ENCODE peak calls at places on chromosomes 6 and 20, in nine cellular contexts. V, M, P, O, W, R, G, H and A are unnamed samples. For H3K27me3 and H3K4me1, the result is how much of the 10 kb centered on the place peaks cover.

GRCh38 chr6:13573669-13574110 is 711 bp upstream of the SIRT5 start:
- DNase-seq in P (peak), G (no peak), O (peak), M (peak), V (peak), W (peak), R (peak), H (peak), A (peak)

GRCh38 chr6:4396032-4396431 is 260.7 kb upstream of the ECI2 start:
- DNase-seq in P (no peak), G (no peak), O (no peak), H (no peak), R (no peak), W (no peak), M (no peak), V (no peak), A (no peak)

GRCh38 chr6:108661430-108661829 is 100.7 kb downstream of the FOXO3 start:
- DNase-seq in O (no peak), W (no peak), M (no peak), G (no peak), V (no peak), P (peak), H (no peak), R (no peak), A (no peak)

GRCh38 chr6:3566812-3567211 is 110.0 kb upstream of the SLC22A23 start:
- DNase-seq in M (no peak), H (no peak), V (no peak), O (no peak), G (no peak), R (no peak), P (no peak), W (no peak), A (no peak)

GRCh38 chr6:34887753-34888440 is at the start of gene TAF11:
- DNase-seq in H (peak), R (peak), G (peak), W (peak), M (peak), P (peak), O (peak), V (peak), A (peak)

GRCh38 chr6:154414021-154414813 is 57.6 kb upstream of the IPCEF1 start:
- DNase-seq in W (no peak), R (no peak), M (no peak), G (no peak), V (no peak), H (peak), P (no peak), O (no peak), A (peak)

GRCh38 chr6:66508433-66508832 is 801.4 kb upstream of the EYS start:
- DNase-seq in G (no peak), H (no peak), V (no peak), P (no peak), M (no peak), W (no peak), O (no peak), R (no peak), A (peak)

GRCh38 chr6:137903933-137904821 is 37.1 kb downstream of the TNFAIP3 start:
- DNase-seq in M (no peak), R (no peak), W (no peak), G (no peak), P (peak), O (no peak), V (no peak), H (no peak), A (peak)

GRCh38 chr6:106608080-106608668 is 21.1 kb downstream of the RTN4IP1 start:
- DNase-seq in H (peak), V (no peak), O (no peak), M (no peak), P (peak), R (no peak), G (no peak), W (peak), A (peak)

GRCh38 chr6:148557796-148558457 is 188.9 kb upstream of the UST start:
- DNase-seq in R (no peak), P (no peak), O (no peak), H (peak), W (no peak), V (no peak), M (no peak), G (no peak), A (no peak)

GRCh38 chr20:6122111-6122872 is 538 bp downstream of the FERMT1 start:
- DNase-seq in W (peak), O (no peak), V (no peak), R (peak), G (no peak), H (peak), M (no peak), P (peak), A (peak)

GRCh38 chr6:38483526-38483925 is 156.2 kb downstream of the BTBD9 start:
- DNase-seq in P (no peak), O (no peak), V (no peak), H (no peak), M (no peak), W (no peak), G (no peak), R (no peak), A (no peak)

DNA sequence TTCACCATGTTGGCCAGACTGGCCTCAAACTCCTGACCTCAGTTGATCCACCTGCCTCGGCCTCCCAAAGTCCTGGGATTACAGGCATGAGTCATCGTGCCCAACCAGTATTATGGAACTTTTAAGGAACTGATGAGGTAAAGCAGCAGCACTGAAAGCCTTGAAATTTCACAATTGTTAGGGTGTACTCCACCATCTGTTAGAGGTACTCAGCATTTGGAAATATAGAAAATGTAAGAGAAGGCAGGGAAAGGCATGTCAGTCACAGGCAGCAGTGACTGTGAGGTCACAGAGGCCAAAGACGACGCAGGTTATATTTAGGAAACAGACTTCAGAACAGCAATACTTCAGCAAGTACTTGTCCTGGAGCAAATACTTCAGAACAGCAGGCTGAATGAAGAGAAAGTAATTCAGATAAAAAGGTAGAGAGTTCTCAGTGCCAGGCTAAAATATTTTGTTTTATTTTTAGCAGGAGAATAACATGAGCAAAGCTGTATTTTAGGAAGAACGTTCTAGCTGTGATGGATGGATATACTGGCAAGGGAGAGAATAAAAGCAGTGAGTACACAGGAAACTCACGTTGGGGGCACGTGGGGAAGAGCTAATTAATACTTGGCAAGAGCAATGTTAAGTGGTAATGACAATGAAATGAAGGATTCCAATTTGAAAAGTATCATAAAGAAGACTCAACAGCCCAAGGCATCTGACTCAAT is 67.2 kb downstream of the DTNBP1 start:
- DNase-seq in M (no peak), W (no peak), H (no peak), P (no peak), O (no peak), G (no peak), V (no peak), R (no peak), A (no peak)
- H3K27ac ChIP-seq in M (peak), W (no peak), H (no peak), P (no peak), O (peak), G (peak), V (peak), R (no peak), A (no peak)

DNA sequence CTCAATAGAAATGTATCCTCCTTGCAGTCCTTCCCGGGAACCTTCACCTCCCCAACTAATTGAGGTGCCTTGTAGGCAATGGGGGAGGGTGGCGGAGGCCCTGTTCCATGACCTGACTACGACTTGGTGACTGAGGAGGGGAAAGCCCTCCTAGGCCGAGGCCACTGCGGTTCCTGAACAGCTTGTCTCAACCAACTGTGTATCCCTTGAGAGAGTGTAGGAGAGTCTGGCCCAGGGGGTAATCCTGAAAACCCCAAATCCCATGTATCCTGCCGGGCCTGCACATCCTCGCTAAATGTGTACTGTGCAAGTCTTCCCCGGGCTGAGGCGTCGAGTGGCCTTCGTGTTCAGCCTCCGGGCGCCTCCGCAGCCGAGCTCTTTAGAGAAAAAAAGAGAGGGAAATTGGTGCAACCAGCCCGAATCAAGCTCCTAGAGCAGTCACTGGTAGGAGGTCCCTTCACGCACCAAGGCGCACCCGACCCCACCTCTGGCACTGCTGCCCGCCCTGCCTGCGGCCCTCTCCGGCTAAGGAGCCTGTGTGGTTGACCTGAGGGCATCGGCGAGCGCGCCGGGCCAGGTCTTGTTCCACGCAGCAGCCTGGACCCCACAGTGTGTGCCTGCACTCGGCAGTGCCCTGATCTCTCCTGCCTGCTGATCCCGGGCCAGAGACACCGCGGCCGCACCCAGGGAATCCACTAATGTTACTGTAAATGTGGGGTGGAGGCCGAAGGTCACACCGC is 7.3 kb downstream of the SIM1 start:
- DNase-seq in W (no peak), O (peak), M (no peak), V (no peak), H (peak), P (no peak), G (no peak), R (no peak), A (no peak)
- H3K27me3 ChIP-seq in W (under half), O (under half), M (under half), V (half or more), H (half or more), P (half or more), G (half or more), R (under half), A (half or more)

GRCh38 chr6:136438445-136438844 is 111.8 kb downstream of the MAP7 start:
- DNase-seq in P (no peak), M (no peak), H (no peak), R (no peak), O (no peak), G (no peak), V (no peak), W (no peak), A (no peak)

GRCh38 chr6:136439514-136440186 is 110.6 kb downstream of the MAP7 start:
- DNase-seq in R (no peak), P (peak), M (no peak), V (no peak), O (no peak), H (no peak), G (no peak), W (no peak), A (peak)

GRCh38 chr6:136440187-136440582 is 110.0 kb downstream of the MAP7 start:
- DNase-seq in P (no peak), V (no peak), W (no peak), R (no peak), G (no peak), M (no peak), O (no peak), H (no peak), A (peak)

GRCh38 chr6:136437246-136437645 is 113.0 kb downstream of the MAP7 start:
- DNase-seq in H (no peak), V (no peak), W (no peak), M (no peak), P (no peak), G (no peak), O (no peak), R (no peak), A (no peak)

GRCh38 chr6:136435096-136435495 is 115.1 kb downstream of the MAP7 start:
- DNase-seq in H (no peak), W (no peak), O (no peak), R (no peak), G (no peak), P (no peak), M (no peak), V (no peak), A (no peak)
- H3K4me1 ChIP-seq in H (under half), W (under half), O (under half), R (under half), G (under half), P (under half), M (under half), V (under half), A (under half)

GRCh38 chr6:128316258-128316952 is 204.0 kb downstream of the PTPRK start:
- DNase-seq in R (no peak), W (no peak), M (no peak), V (no peak), G (no peak), O (no peak), H (no peak), P (no peak), A (no peak)

GRCh38 chr6:128307671-128308070 is 212.7 kb downstream of the PTPRK start:
- DNase-seq in M (no peak), O (no peak), H (no peak), V (no peak), R (no peak), P (no peak), G (no peak), W (no peak), A (no peak)

GRCh38 chr6:128314190-128314589 is 206.2 kb downstream of the PTPRK start:
- DNase-seq in V (no peak), P (no peak), O (no peak), H (no peak), W (no peak), R (no peak), M (no peak), G (no peak), A (no peak)

GRCh38 chr6:128310061-128310460 is 210.3 kb downstream of the PTPRK start:
- DNase-seq in V (no peak), G (no peak), P (no peak), O (no peak), M (no peak), R (no peak), H (no peak), W (no peak), A (no peak)

DNA sequence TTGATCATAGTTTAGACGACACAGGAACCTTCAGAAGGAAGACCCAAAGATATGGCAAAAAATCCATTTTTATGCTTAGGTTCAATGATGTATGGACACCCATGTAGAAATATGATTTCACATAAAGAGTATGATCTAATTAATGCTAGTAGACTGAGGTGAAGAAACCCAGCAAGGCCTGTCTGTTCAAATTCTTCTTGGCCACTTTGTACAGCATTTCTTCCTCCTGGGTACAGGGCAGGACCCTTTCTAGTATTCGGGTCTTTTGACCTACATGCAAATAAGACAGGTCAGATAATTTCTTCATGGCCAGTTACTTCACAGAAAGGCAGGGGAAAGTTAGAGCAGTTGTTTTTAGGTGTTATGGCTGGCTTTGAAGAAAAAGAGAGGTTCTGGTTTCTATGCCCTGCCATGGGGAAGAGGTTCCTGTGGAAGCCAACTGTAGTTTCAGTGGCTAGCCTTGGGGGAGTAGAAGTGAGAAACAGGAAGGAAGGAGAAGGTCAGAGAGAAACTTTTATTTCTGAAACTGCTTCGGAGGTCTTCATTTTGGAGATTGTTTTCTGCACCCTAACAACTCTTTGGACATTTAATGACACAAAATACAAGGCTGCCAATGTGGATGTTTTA is 208.3 kb downstream of the PTPRK start:
- DNase-seq in W (no peak), H (no peak), M (no peak), G (no peak), R (no peak), O (no peak), P (no peak), V (no peak), A (no peak)
- H3K27ac ChIP-seq in W (no peak), H (no peak), M (no peak), G (no peak), R (no peak), O (no peak), P (no peak), V (no peak), A (no peak)